ENCODE peak calls at places on chromosomes 12 and 14, in six cellular contexts. D is HEK293T; E is body of pancreas; F is NCI-H1105 treated with DMSO at 0.1 percent for 48 hours; L is GM13977; V is stimulated activated CD4-positive, alpha-beta T cell treated with anti-CD3 and anti-CD28 coated beads, Interleukin-15, amount 100 ng/mL, for 24 hours. X is an unnamed sample.

GRCh38 chr12:115599251-115599811 is 678.2 kb downstream of the MED13L start:
- DNase-seq in D (no peak), E (no peak), F (peak; percentile 97), L (no peak), V (no peak), X (no peak)

GRCh38 chr12:49369723-49370145 is 2.5 kb downstream of the SPATS2 start:
- DNase-seq in D (peak; percentile 64), E (peak; percentile 49), F (peak; percentile 17), L (peak; percentile 67), V (peak; percentile 53), X (no peak)

GRCh38 chr14:33678012-33678411 is 272.9 kb downstream of the EGLN3 start:
- DNase-seq in D (no peak), E (no peak), F (no peak), L (no peak), V (no peak), X (no peak)

GRCh38 chr12:40622246-40622838 is 69.9 kb upstream of the CNTN1 start:
- DNase-seq in D (peak; percentile 36), E (peak; percentile 64), F (peak; percentile 54), L (peak; percentile 63), V (peak; percentile 43), X (no peak)

GRCh38 chr14:73467377-73467776 is 9.0 kb upstream of the NUMB start:
- DNase-seq in D (no peak), E (no peak), F (no peak), L (no peak), V (peak; percentile 86), X (peak; percentile 30)

GRCh38 chr14:61331992-61332657 is 10.7 kb downstream of the PRKCH start:
- DNase-seq in D (peak; percentile 64), E (no peak), F (no peak), L (no peak), V (no peak), X (no peak)

GRCh38 chr14:54098536-54098935 is 141.9 kb upstream of the BMP4 start:
- DNase-seq in D (no peak), E (no peak), F (no peak), L (no peak), V (no peak), X (no peak)

GRCh38 chr14:103142031-103142430 is 18.8 kb downstream of the TNFAIP2 start:
- DNase-seq in D (no peak), E (no peak), F (no peak), L (no peak), V (no peak), X (no peak)

GRCh38 chr12:43891856-43892574 is 56.1 kb downstream of the TMEM117 start:
- DNase-seq in D (no peak), E (no peak), F (peak; percentile 39), L (no peak), V (no peak), X (no peak)

GRCh38 chr12:109200825-109201495 is 84.6 kb downstream of the ACACB start:
- DNase-seq in D (no peak), E (no peak), F (no peak), L (no peak), V (no peak), X (no peak)

GRCh38 chr14:103102689-103103260 is 8.2 kb downstream of the EXOC3L4 start:
- DNase-seq in D (no peak), E (no peak), F (no peak), L (no peak), V (no peak), X (no peak)

GRCh38 chr12:95859344-95859816 is 628 bp downstream of the SNRPF start:
- DNase-seq in D (peak; percentile 36), E (no peak), F (peak; percentile 49), L (no peak), V (peak; percentile 21), X (no peak)

GRCh38 chr14:87995500-87996275 is 2.7 kb upstream of the GALC start:
- DNase-seq in D (no peak), E (no peak), F (no peak), L (no peak), V (no peak), X (no peak)

GRCh38 chr14:105495101-105495989 is 4.3 kb downstream of the TEDC1 start:
- DNase-seq in D (no peak), E (no peak), F (no peak), L (no peak), V (peak; percentile 2), X (peak; percentile 17)

GRCh38 chr12:185197-185955 is 28.6 kb downstream of the SLC6A12 start:
- DNase-seq in D (no peak), E (no peak), F (no peak), L (no peak), V (no peak), X (no peak)

GRCh38 chr12:127928615-127929014 is 338.4 kb upstream of the TMEM132C start:
- DNase-seq in D (no peak), E (no peak), F (no peak), L (no peak), V (no peak), X (no peak)

GRCh38 chr14:74638970-74639369 is 26.9 kb upstream of the LTBP2 start:
- DNase-seq in D (no peak), E (no peak), F (no peak), L (no peak), V (no peak), X (no peak)

GRCh38 chr14:61470261-61470953 is 149.0 kb downstream of the PRKCH start:
- DNase-seq in D (no peak), E (peak; percentile 10), F (peak; percentile 44), L (no peak), V (no peak), X (no peak)

GRCh38 chr14:31395572-31396205 is 24.7 kb downstream of the HEATR5A start:
- DNase-seq in D (no peak), E (no peak), F (no peak), L (no peak), V (no peak), X (no peak)

GRCh38 chr12:130041983-130042812 is 120.1 kb upstream of the FZD10 start:
- DNase-seq in D (peak; percentile 83), E (peak; percentile 47), F (peak; percentile 60), L (peak; percentile 48), V (peak; percentile 75), X (peak; percentile 45)

GRCh38 chr14:59463773-59464650 is 1.2 kb downstream of the GPR135 start:
- DNase-seq in D (no peak), E (peak; percentile 19), F (peak; percentile 65), L (peak; percentile 64), V (peak; percentile 60), X (no peak)

GRCh38 chr14:68469208-68469713 is 323.6 kb downstream of the ZFP36L1 start:
- DNase-seq in D (no peak), E (no peak), F (no peak), L (no peak), V (no peak), X (no peak)

GRCh38 chr14:73254247-73255004 is 17.1 kb downstream of the PAPLN start:
- DNase-seq in D (no peak), E (no peak), F (no peak), L (no peak), V (no peak), X (no peak)

GRCh38 chr12:120628919-120629318 is 11.5 kb upstream of the CABP1 start:
- DNase-seq in D (no peak), E (no peak), F (no peak), L (no peak), V (no peak), X (no peak)

GRCh38 chr12:128338344-128338743 is 71.4 kb downstream of the TMEM132C start:
- DNase-seq in D (no peak), E (no peak), F (no peak), L (no peak), V (no peak), X (no peak)

GRCh38 chr14:73741386-73741875 is 27.2 kb upstream of the PNMA1 start:
- DNase-seq in D (no peak), E (no peak), F (no peak), L (peak; percentile 76), V (peak; percentile 86), X (peak; percentile 71)

GRCh38 chr12:126454581-126454980 is 1389.3 kb downstream of the AACS start:
- DNase-seq in D (no peak), E (no peak), F (no peak), L (no peak), V (no peak), X (no peak)

GRCh38 chr14:67773844-67774377 is 42.5 kb downstream of the ZFYVE26 start:
- DNase-seq in D (no peak), E (no peak), F (no peak), L (no peak), V (no peak), X (no peak)

GRCh38 chr14:65101631-65102440 is 481 bp downstream of the MAX start:
- DNase-seq in D (peak; percentile 26), E (no peak), F (no peak), L (no peak), V (peak; percentile 44), X (peak; percentile 57)

GRCh38 chr12:62640910-62641448 is 174.4 kb downstream of the MON2 start:
- DNase-seq in D (no peak), E (no peak), F (no peak), L (peak; percentile 76), V (peak; percentile 60), X (no peak)

X was measured in activated T-cell treated with anti-CD3 and anti-CD28 coated beads, Interleukin-2, amount 50 U/mL, for 1 hour.